ENCODE peak calls at places on chromosomes 3 and 15, in ten cellular contexts. One of them, this sample, is unnamed.

GRCh38 chr15:31740203-31740602 is 290.1 kb upstream of the CHRNA7 start:
- DNase-seq in stimulated activated CD4-positive, alpha-beta T cell treated with anti-CD3 and anti-CD28 coated beads, Interleukin-15, amount 100 ng/mL, for 24 hours: no peak
- DNase-seq in activated gamma-delta T cell treated with Interleukin-2 at 50 U/mL for 16 hours: no peak
- DNase-seq in HS-27A: no peak
- DNase-seq in HTR-8/SVneo: no peak
- DNase-seq in NB4: no peak
- DNase-seq in endothelial cell of umbilical vein: no peak
- DNase-seq in CD4-positive, alpha-beta T cell: no peak
- DNase-seq in smooth muscle cell of the brain vasculature: no peak
- DNase-seq in germinal center: no peak
- DNase-seq in this sample: no peak

GRCh38 chr3:2198880-2199279 is 100.2 kb downstream of the CNTN4 start:
- DNase-seq in smooth muscle cell of the brain vasculature: no peak
- DNase-seq in NB4: no peak
- DNase-seq in endothelial cell of umbilical vein: no peak
- DNase-seq in HS-27A: no peak
- DNase-seq in germinal center: no peak
- DNase-seq in activated gamma-delta T cell treated with Interleukin-2 at 50 U/mL for 16 hours: no peak
- DNase-seq in stimulated activated CD4-positive, alpha-beta T cell treated with anti-CD3 and anti-CD28 coated beads, Interleukin-15, amount 100 ng/mL, for 24 hours: no peak
- DNase-seq in HTR-8/SVneo: no peak
- DNase-seq in CD4-positive, alpha-beta T cell: no peak
- DNase-seq in this sample: no peak

GRCh38 chr3:41986566-41986965 is 24.7 kb upstream of the ULK4 start:
- DNase-seq in HS-27A: no peak
- DNase-seq in endothelial cell of umbilical vein: no peak
- DNase-seq in germinal center: no peak
- DNase-seq in smooth muscle cell of the brain vasculature: no peak
- DNase-seq in stimulated activated CD4-positive, alpha-beta T cell treated with anti-CD3 and anti-CD28 coated beads, Interleukin-15, amount 100 ng/mL, for 24 hours: no peak
- DNase-seq in HTR-8/SVneo: no peak
- DNase-seq in CD4-positive, alpha-beta T cell: no peak
- DNase-seq in activated gamma-delta T cell treated with Interleukin-2 at 50 U/mL for 16 hours: no peak
- DNase-seq in NB4: no peak
- DNase-seq in this sample: no peak

GRCh38 chr3:168545591-168545990 is 449.9 kb upstream of the GOLIM4 start:
- DNase-seq in HS-27A: no peak
- DNase-seq in HTR-8/SVneo: no peak
- DNase-seq in CD4-positive, alpha-beta T cell: no peak
- DNase-seq in stimulated activated CD4-positive, alpha-beta T cell treated with anti-CD3 and anti-CD28 coated beads, Interleukin-15, amount 100 ng/mL, for 24 hours: no peak
- DNase-seq in endothelial cell of umbilical vein: no peak
- DNase-seq in smooth muscle cell of the brain vasculature: no peak
- DNase-seq in germinal center: no peak
- DNase-seq in NB4: no peak
- DNase-seq in activated gamma-delta T cell treated with Interleukin-2 at 50 U/mL for 16 hours: no peak
- DNase-seq in this sample: no peak

GRCh38 chr15:100918034-100918689 is 995 bp upstream of the LRRK1 start:
- DNase-seq in endothelial cell of umbilical vein: peak; percentile 78
- DNase-seq in HTR-8/SVneo: peak; percentile 88
- DNase-seq in activated gamma-delta T cell treated with Interleukin-2 at 50 U/mL for 16 hours: peak; percentile 36
- DNase-seq in smooth muscle cell of the brain vasculature: peak; percentile 31
- DNase-seq in NB4: peak; percentile 94
- DNase-seq in HS-27A: peak; percentile 50
- DNase-seq in CD4-positive, alpha-beta T cell: peak; percentile 54
- DNase-seq in stimulated activated CD4-positive, alpha-beta T cell treated with anti-CD3 and anti-CD28 coated beads, Interleukin-15, amount 100 ng/mL, for 24 hours: peak; percentile 86
- DNase-seq in germinal center: peak; percentile 91
- DNase-seq in this sample: peak; percentile 93

GRCh38 chr15:85044251-85044853 is 62.7 kb downstream of the PDE8A start:
- DNase-seq in smooth muscle cell of the brain vasculature: no peak
- DNase-seq in HS-27A: no peak
- DNase-seq in NB4: peak; percentile 63
- DNase-seq in HTR-8/SVneo: peak; percentile 32
- DNase-seq in activated gamma-delta T cell treated with Interleukin-2 at 50 U/mL for 16 hours: peak; percentile 44
- DNase-seq in germinal center: no peak
- DNase-seq in CD4-positive, alpha-beta T cell: peak; percentile 22
- DNase-seq in endothelial cell of umbilical vein: peak; percentile 80
- DNase-seq in stimulated activated CD4-positive, alpha-beta T cell treated with anti-CD3 and anti-CD28 coated beads, Interleukin-15, amount 100 ng/mL, for 24 hours: peak; percentile 42
- DNase-seq in this sample: peak; percentile 34

GRCh38 chr3:52311567-52312119 is 4.5 kb upstream of the DNAH1 start:
- DNase-seq in HTR-8/SVneo: no peak
- DNase-seq in CD4-positive, alpha-beta T cell: no peak
- DNase-seq in smooth muscle cell of the brain vasculature: no peak
- DNase-seq in HS-27A: no peak
- DNase-seq in NB4: no peak
- DNase-seq in endothelial cell of umbilical vein: no peak
- DNase-seq in stimulated activated CD4-positive, alpha-beta T cell treated with anti-CD3 and anti-CD28 coated beads, Interleukin-15, amount 100 ng/mL, for 24 hours: no peak
- DNase-seq in activated gamma-delta T cell treated with Interleukin-2 at 50 U/mL for 16 hours: no peak
- DNase-seq in germinal center: no peak
- DNase-seq in this sample: no peak

GRCh38 chr15:91065505-91065904 is 34.6 kb upstream of the SV2B start:
- DNase-seq in endothelial cell of umbilical vein: no peak
- DNase-seq in HS-27A: no peak
- DNase-seq in NB4: no peak
- DNase-seq in smooth muscle cell of the brain vasculature: no peak
- DNase-seq in activated gamma-delta T cell treated with Interleukin-2 at 50 U/mL for 16 hours: no peak
- DNase-seq in CD4-positive, alpha-beta T cell: no peak
- DNase-seq in germinal center: no peak
- DNase-seq in HTR-8/SVneo: no peak
- DNase-seq in stimulated activated CD4-positive, alpha-beta T cell treated with anti-CD3 and anti-CD28 coated beads, Interleukin-15, amount 100 ng/mL, for 24 hours: no peak
- DNase-seq in this sample: no peak

GRCh38 chr15:59764775-59765174 is 75.7 kb upstream of the BNIP2 start:
- DNase-seq in smooth muscle cell of the brain vasculature: no peak
- DNase-seq in HTR-8/SVneo: no peak
- DNase-seq in endothelial cell of umbilical vein: no peak
- DNase-seq in HS-27A: no peak
- DNase-seq in NB4: peak; percentile 3
- DNase-seq in CD4-positive, alpha-beta T cell: no peak
- DNase-seq in activated gamma-delta T cell treated with Interleukin-2 at 50 U/mL for 16 hours: no peak
- DNase-seq in stimulated activated CD4-positive, alpha-beta T cell treated with anti-CD3 and anti-CD28 coated beads, Interleukin-15, amount 100 ng/mL, for 24 hours: no peak
- DNase-seq in germinal center: no peak
- DNase-seq in this sample: no peak

GRCh38 chr3:42503251-42503924 is 945 bp downstream of the VIPR1 start:
- DNase-seq in endothelial cell of umbilical vein: no peak
- DNase-seq in stimulated activated CD4-positive, alpha-beta T cell treated with anti-CD3 and anti-CD28 coated beads, Interleukin-15, amount 100 ng/mL, for 24 hours: no peak
- DNase-seq in germinal center: no peak
- DNase-seq in smooth muscle cell of the brain vasculature: no peak
- DNase-seq in HS-27A: no peak
- DNase-seq in CD4-positive, alpha-beta T cell: no peak
- DNase-seq in NB4: no peak
- DNase-seq in activated gamma-delta T cell treated with Interleukin-2 at 50 U/mL for 16 hours: no peak
- DNase-seq in HTR-8/SVneo: no peak
- DNase-seq in this sample: no peak

GRCh38 chr3:46947981-46948791 is 28.4 kb downstream of the CCDC12 start:
- DNase-seq in smooth muscle cell of the brain vasculature: no peak
- DNase-seq in CD4-positive, alpha-beta T cell: peak; percentile 73
- DNase-seq in HS-27A: no peak
- DNase-seq in activated gamma-delta T cell treated with Interleukin-2 at 50 U/mL for 16 hours: peak; percentile 80
- DNase-seq in NB4: peak; percentile 88
- DNase-seq in HTR-8/SVneo: no peak
- DNase-seq in stimulated activated CD4-positive, alpha-beta T cell treated with anti-CD3 and anti-CD28 coated beads, Interleukin-15, amount 100 ng/mL, for 24 hours: peak; percentile 72
- DNase-seq in endothelial cell of umbilical vein: peak; percentile 58
- DNase-seq in germinal center: no peak
- DNase-seq in this sample: no peak

GRCh38 chr3:46843508-46843907 is 19.7 kb downstream of the MYL3 start:
- DNase-seq in NB4: no peak
- DNase-seq in HTR-8/SVneo: no peak
- DNase-seq in activated gamma-delta T cell treated with Interleukin-2 at 50 U/mL for 16 hours: no peak
- DNase-seq in CD4-positive, alpha-beta T cell: no peak
- DNase-seq in endothelial cell of umbilical vein: no peak
- DNase-seq in stimulated activated CD4-positive, alpha-beta T cell treated with anti-CD3 and anti-CD28 coated beads, Interleukin-15, amount 100 ng/mL, for 24 hours: no peak
- DNase-seq in germinal center: no peak
- DNase-seq in HS-27A: no peak
- DNase-seq in smooth muscle cell of the brain vasculature: no peak
- DNase-seq in this sample: no peak

GRCh38 chr15:93072440-93073394 is 16.3 kb downstream of the RGMA start:
- DNase-seq in endothelial cell of umbilical vein: peak; percentile 42
- DNase-seq in germinal center: no peak
- DNase-seq in NB4: peak; percentile 38
- DNase-seq in activated gamma-delta T cell treated with Interleukin-2 at 50 U/mL for 16 hours: no peak
- DNase-seq in HTR-8/SVneo: peak; percentile 74
- DNase-seq in CD4-positive, alpha-beta T cell: no peak
- DNase-seq in HS-27A: no peak
- DNase-seq in smooth muscle cell of the brain vasculature: peak; percentile 44
- DNase-seq in stimulated activated CD4-positive, alpha-beta T cell treated with anti-CD3 and anti-CD28 coated beads, Interleukin-15, amount 100 ng/mL, for 24 hours: peak; percentile 31
- DNase-seq in this sample: no peak

GRCh38 chr3:55198554-55198953 is 270.7 kb upstream of the LRTM1 start:
- DNase-seq in NB4: peak; percentile 5
- DNase-seq in HS-27A: peak; percentile 86
- DNase-seq in endothelial cell of umbilical vein: no peak
- DNase-seq in HTR-8/SVneo: peak; percentile 52
- DNase-seq in germinal center: no peak
- DNase-seq in stimulated activated CD4-positive, alpha-beta T cell treated with anti-CD3 and anti-CD28 coated beads, Interleukin-15, amount 100 ng/mL, for 24 hours: no peak
- DNase-seq in smooth muscle cell of the brain vasculature: no peak
- DNase-seq in CD4-positive, alpha-beta T cell: no peak
- DNase-seq in activated gamma-delta T cell treated with Interleukin-2 at 50 U/mL for 16 hours: no peak
- DNase-seq in this sample: no peak

GRCh38 chr15:60766391-60767128 is 287.6 kb upstream of the ICE2 start:
- DNase-seq in NB4: no peak
- DNase-seq in smooth muscle cell of the brain vasculature: no peak
- DNase-seq in germinal center: no peak
- DNase-seq in CD4-positive, alpha-beta T cell: no peak
- DNase-seq in HTR-8/SVneo: no peak
- DNase-seq in endothelial cell of umbilical vein: no peak
- DNase-seq in activated gamma-delta T cell treated with Interleukin-2 at 50 U/mL for 16 hours: no peak
- DNase-seq in stimulated activated CD4-positive, alpha-beta T cell treated with anti-CD3 and anti-CD28 coated beads, Interleukin-15, amount 100 ng/mL, for 24 hours: no peak
- DNase-seq in HS-27A: no peak
- DNase-seq in this sample: no peak

GRCh38 chr15:67834593-67835348 is 5.1 kb downstream of the RNU6-1 start:
- DNase-seq in stimulated activated CD4-positive, alpha-beta T cell treated with anti-CD3 and anti-CD28 coated beads, Interleukin-15, amount 100 ng/mL, for 24 hours: peak; percentile 25
- DNase-seq in HS-27A: no peak
- DNase-seq in CD4-positive, alpha-beta T cell: no peak
- DNase-seq in HTR-8/SVneo: no peak
- DNase-seq in NB4: no peak
- DNase-seq in activated gamma-delta T cell treated with Interleukin-2 at 50 U/mL for 16 hours: no peak
- DNase-seq in endothelial cell of umbilical vein: no peak
- DNase-seq in germinal center: peak; percentile 9
- DNase-seq in smooth muscle cell of the brain vasculature: no peak
- DNase-seq in this sample: peak; percentile 28

GRCh38 chr3:43723121-43723734 is 32.5 kb downstream of the ABHD5 start:
- DNase-seq in CD4-positive, alpha-beta T cell: no peak
- DNase-seq in HS-27A: no peak
- DNase-seq in germinal center: no peak
- DNase-seq in stimulated activated CD4-positive, alpha-beta T cell treated with anti-CD3 and anti-CD28 coated beads, Interleukin-15, amount 100 ng/mL, for 24 hours: no peak
- DNase-seq in endothelial cell of umbilical vein: peak; percentile 54
- DNase-seq in NB4: no peak
- DNase-seq in activated gamma-delta T cell treated with Interleukin-2 at 50 U/mL for 16 hours: no peak
- DNase-seq in smooth muscle cell of the brain vasculature: no peak
- DNase-seq in HTR-8/SVneo: no peak
- DNase-seq in this sample: no peak

GRCh38 chr15:50135123-50135541 is 16.1 kb upstream of the ATP8B4 start:
- DNase-seq in endothelial cell of umbilical vein: no peak
- DNase-seq in smooth muscle cell of the brain vasculature: no peak
- DNase-seq in germinal center: no peak
- DNase-seq in HS-27A: no peak
- DNase-seq in activated gamma-delta T cell treated with Interleukin-2 at 50 U/mL for 16 hours: no peak
- DNase-seq in NB4: no peak
- DNase-seq in stimulated activated CD4-positive, alpha-beta T cell treated with anti-CD3 and anti-CD28 coated beads, Interleukin-15, amount 100 ng/mL, for 24 hours: peak; percentile 64
- DNase-seq in HTR-8/SVneo: no peak
- DNase-seq in CD4-positive, alpha-beta T cell: no peak
- DNase-seq in this sample: no peak

GRCh38 chr15:101017041-101017754 is 98.0 kb downstream of the LRRK1 start:
- DNase-seq in stimulated activated CD4-positive, alpha-beta T cell treated with anti-CD3 and anti-CD28 coated beads, Interleukin-15, amount 100 ng/mL, for 24 hours: no peak
- DNase-seq in NB4: peak; percentile 50
- DNase-seq in endothelial cell of umbilical vein: no peak
- DNase-seq in HS-27A: no peak
- DNase-seq in smooth muscle cell of the brain vasculature: no peak
- DNase-seq in CD4-positive, alpha-beta T cell: no peak
- DNase-seq in germinal center: no peak
- DNase-seq in HTR-8/SVneo: no peak
- DNase-seq in activated gamma-delta T cell treated with Interleukin-2 at 50 U/mL for 16 hours: no peak
- DNase-seq in this sample: no peak

GRCh38 chr3:52483577-52484495 is 11.3 kb upstream of the STAB1 start:
- DNase-seq in HS-27A: no peak
- DNase-seq in smooth muscle cell of the brain vasculature: no peak
- DNase-seq in NB4: no peak
- DNase-seq in HTR-8/SVneo: no peak
- DNase-seq in activated gamma-delta T cell treated with Interleukin-2 at 50 U/mL for 16 hours: no peak
- DNase-seq in stimulated activated CD4-positive, alpha-beta T cell treated with anti-CD3 and anti-CD28 coated beads, Interleukin-15, amount 100 ng/mL, for 24 hours: no peak
- DNase-seq in endothelial cell of umbilical vein: no peak
- DNase-seq in germinal center: no peak
- DNase-seq in CD4-positive, alpha-beta T cell: no peak
- DNase-seq in this sample: no peak

GRCh38 chr3:132167870-132168269 is 133.1 kb upstream of the CPNE4 start:
- DNase-seq in HS-27A: no peak
- DNase-seq in stimulated activated CD4-positive, alpha-beta T cell treated with anti-CD3 and anti-CD28 coated beads, Interleukin-15, amount 100 ng/mL, for 24 hours: no peak
- DNase-seq in smooth muscle cell of the brain vasculature: no peak
- DNase-seq in NB4: no peak
- DNase-seq in HTR-8/SVneo: no peak
- DNase-seq in activated gamma-delta T cell treated with Interleukin-2 at 50 U/mL for 16 hours: no peak
- DNase-seq in endothelial cell of umbilical vein: no peak
- DNase-seq in germinal center: no peak
- DNase-seq in CD4-positive, alpha-beta T cell: no peak
- DNase-seq in this sample: no peak

GRCh38 chr3:189961525-189962161 is 159.1 kb downstream of the P3H2 start:
- DNase-seq in HS-27A: peak; percentile 66
- DNase-seq in HTR-8/SVneo: peak; percentile 78
- DNase-seq in CD4-positive, alpha-beta T cell: peak; percentile 49
- DNase-seq in germinal center: peak; percentile 63
- DNase-seq in stimulated activated CD4-positive, alpha-beta T cell treated with anti-CD3 and anti-CD28 coated beads, Interleukin-15, amount 100 ng/mL, for 24 hours: peak; percentile 80
- DNase-seq in activated gamma-delta T cell treated with Interleukin-2 at 50 U/mL for 16 hours: peak; percentile 50
- DNase-seq in smooth muscle cell of the brain vasculature: peak; percentile 65
- DNase-seq in endothelial cell of umbilical vein: peak; percentile 89
- DNase-seq in NB4: peak; percentile 67
- DNase-seq in this sample: peak; percentile 68

GRCh38 chr3:187255314-187255713 is 36.2 kb downstream of the MASP1 start:
- DNase-seq in endothelial cell of umbilical vein: peak; percentile 5
- DNase-seq in smooth muscle cell of the brain vasculature: no peak
- DNase-seq in activated gamma-delta T cell treated with Interleukin-2 at 50 U/mL for 16 hours: no peak
- DNase-seq in NB4: no peak
- DNase-seq in HS-27A: no peak
- DNase-seq in CD4-positive, alpha-beta T cell: no peak
- DNase-seq in germinal center: no peak
- DNase-seq in stimulated activated CD4-positive, alpha-beta T cell treated with anti-CD3 and anti-CD28 coated beads, Interleukin-15, amount 100 ng/mL, for 24 hours: no peak
- DNase-seq in HTR-8/SVneo: no peak
- DNase-seq in this sample: no peak

GRCh38 chr3:61354604-61355003 is 103.4 kb upstream of the FHIT start:
- DNase-seq in NB4: peak; percentile 4
- DNase-seq in HS-27A: no peak
- DNase-seq in germinal center: no peak
- DNase-seq in endothelial cell of umbilical vein: no peak
- DNase-seq in activated gamma-delta T cell treated with Interleukin-2 at 50 U/mL for 16 hours: no peak
- DNase-seq in smooth muscle cell of the brain vasculature: no peak
- DNase-seq in CD4-positive, alpha-beta T cell: no peak
- DNase-seq in HTR-8/SVneo: no peak
- DNase-seq in stimulated activated CD4-positive, alpha-beta T cell treated with anti-CD3 and anti-CD28 coated beads, Interleukin-15, amount 100 ng/mL, for 24 hours: no peak
- DNase-seq in this sample: no peak

GRCh38 chr3:190321789-190322603 is at the start of gene CLDN1:
- DNase-seq in stimulated activated CD4-positive, alpha-beta T cell treated with anti-CD3 and anti-CD28 coated beads, Interleukin-15, amount 100 ng/mL, for 24 hours: peak; percentile 81
- DNase-seq in HTR-8/SVneo: peak; percentile 72
- DNase-seq in HS-27A: no peak
- DNase-seq in germinal center: peak; percentile 75
- DNase-seq in NB4: peak; percentile 67
- DNase-seq in activated gamma-delta T cell treated with Interleukin-2 at 50 U/mL for 16 hours: peak; percentile 69
- DNase-seq in endothelial cell of umbilical vein: peak; percentile 67
- DNase-seq in CD4-positive, alpha-beta T cell: peak; percentile 72
- DNase-seq in smooth muscle cell of the brain vasculature: peak; percentile 54
- DNase-seq in this sample: peak; percentile 81

GRCh38 chr3:197028711-197029510 is 706 bp downstream of the MELTF start:
- DNase-seq in germinal center: no peak
- DNase-seq in HS-27A: no peak
- DNase-seq in stimulated activated CD4-positive, alpha-beta T cell treated with anti-CD3 and anti-CD28 coated beads, Interleukin-15, amount 100 ng/mL, for 24 hours: peak; percentile 42
- DNase-seq in CD4-positive, alpha-beta T cell: no peak
- DNase-seq in HTR-8/SVneo: no peak
- DNase-seq in NB4: no peak
- DNase-seq in activated gamma-delta T cell treated with Interleukin-2 at 50 U/mL for 16 hours: no peak
- DNase-seq in endothelial cell of umbilical vein: no peak
- DNase-seq in smooth muscle cell of the brain vasculature: no peak
- DNase-seq in this sample: peak; percentile 75

GRCh38 chr3:52402101-52402521 is 42.8 kb downstream of the SEMA3G start:
- DNase-seq in activated gamma-delta T cell treated with Interleukin-2 at 50 U/mL for 16 hours: no peak
- DNase-seq in endothelial cell of umbilical vein: no peak
- DNase-seq in NB4: no peak
- DNase-seq in HTR-8/SVneo: no peak
- DNase-seq in HS-27A: no peak
- DNase-seq in stimulated activated CD4-positive, alpha-beta T cell treated with anti-CD3 and anti-CD28 coated beads, Interleukin-15, amount 100 ng/mL, for 24 hours: no peak
- DNase-seq in smooth muscle cell of the brain vasculature: no peak
- DNase-seq in germinal center: no peak
- DNase-seq in CD4-positive, alpha-beta T cell: no peak
- DNase-seq in this sample: no peak

GRCh38 chr3:133040696-133041523 is 2.7 kb downstream of the TMEM108 start:
- DNase-seq in HTR-8/SVneo: peak; percentile 70
- DNase-seq in CD4-positive, alpha-beta T cell: no peak
- DNase-seq in NB4: peak; percentile 63
- DNase-seq in endothelial cell of umbilical vein: peak; percentile 64
- DNase-seq in activated gamma-delta T cell treated with Interleukin-2 at 50 U/mL for 16 hours: no peak
- DNase-seq in germinal center: peak; percentile 16
- DNase-seq in stimulated activated CD4-positive, alpha-beta T cell treated with anti-CD3 and anti-CD28 coated beads, Interleukin-15, amount 100 ng/mL, for 24 hours: peak; percentile 54
- DNase-seq in HS-27A: peak; percentile 29
- DNase-seq in smooth muscle cell of the brain vasculature: peak; percentile 64
- DNase-seq in this sample: peak; percentile 74

This sample was measured in GM13977.